ENCODE peak calls at places on chromosome 9, in six cellular contexts. T is hepatic stellate cell, M is GM13976, H is ELR, O is NCI-H345, N is spleen. U is an unnamed sample.
A peak's percentile ranks its signal among the peaks of the same experiment; 100 is the strongest.

GRCh38 chr9:129343119-129343696 is 165.1 kb upstream of the IER5L start:
- DNase-seq in O (no peak), H (no peak), M (no peak), N (no peak), T (no peak), U (no peak)

GRCh38 chr9:85640425-85640824 is 101.3 kb downstream of the AGTPBP1 start:
- DNase-seq in O (no peak), H (no peak), T (no peak), M (no peak), N (no peak), U (no peak)

GRCh38 chr9:133572821-133573361 is 36.3 kb downstream of the FAM163B start:
- DNase-seq in N (no peak), T (no peak), H (no peak), M (no peak), O (no peak), U (no peak)

GRCh38 chr9:36765077-36765390 is 192.3 kb downstream of the MELK start:
- DNase-seq in H (no peak), M (peak; percentile 36), T (no peak), N (no peak), O (no peak), U (no peak)

GRCh38 chr9:119487118-119487827 is 118.0 kb upstream of the BRINP1 start:
- DNase-seq in M (no peak), H (no peak), N (no peak), O (peak; percentile 9), T (no peak), U (no peak)

GRCh38 chr9:123834907-123835562 is 94.9 kb downstream of the DENND1A start:
- DNase-seq in N (no peak), T (peak; percentile 8), H (peak; percentile 56), M (peak; percentile 34), O (no peak), U (no peak)

GRCh38 chr9:115615821-115616665 is 498.1 kb upstream of the TNC start:
- DNase-seq in T (peak; percentile 52), O (no peak), N (no peak), M (no peak), H (peak; percentile 99), U (no peak)

GRCh38 chr9:111008148-111009075 is 29.9 kb downstream of the LPAR1 start:
- DNase-seq in H (peak; percentile 34), N (no peak), T (no peak), O (no peak), M (no peak), U (no peak)

GRCh38 chr9:106333487-106333886 is 529.5 kb upstream of the ZNF462 start:
- DNase-seq in M (no peak), O (peak; percentile 95), T (no peak), H (no peak), N (no peak), U (no peak)

GRCh38 chr9:70044450-70045307 is 1.0 kb downstream of the MAMDC2 start:
- DNase-seq in O (no peak), H (peak; percentile 67), M (no peak), N (no peak), T (no peak), U (no peak)

GRCh38 chr9:96009690-96010477 is 134.4 kb downstream of the ERCC6L2 start:
- DNase-seq in T (no peak), H (no peak), N (no peak), O (no peak), M (peak; percentile 47), U (peak; percentile 61)

GRCh38 chr9:22416692-22417060 is 29.9 kb upstream of the DMRTA1 start:
- DNase-seq in O (no peak), T (no peak), N (no peak), H (peak; percentile 76), M (no peak), U (no peak)

GRCh38 chr9:134895103-134895502 is 14.5 kb downstream of the FCN2 start:
- DNase-seq in N (peak; percentile 12), T (no peak), H (no peak), M (no peak), O (no peak), U (no peak)

GRCh38 chr9:137085918-137086530 is 761 bp upstream of the MAN1B1 start:
- DNase-seq in M (no peak), H (peak; percentile 69), N (peak; percentile 91), T (peak; percentile 51), O (no peak), U (no peak)

GRCh38 chr9:76394896-76395244 is 644 bp upstream of the RFK start:
- DNase-seq in N (no peak), H (peak; percentile 61), O (peak; percentile 69), T (peak; percentile 50), M (peak; percentile 64), U (no peak)

GRCh38 chr9:135604437-135605237 is 34.7 kb downstream of the GLT6D1 start:
- DNase-seq in T (no peak), H (no peak), M (no peak), O (peak; percentile 40), N (peak; percentile 67), U (peak; percentile 26)

GRCh38 chr9:72960446-72960845 is 7.6 kb upstream of the ALDH1A1 start:
- DNase-seq in H (no peak), T (no peak), O (no peak), N (no peak), M (no peak), U (no peak)

GRCh38 chr9:121883281-121884056 is 209.6 kb downstream of the TTLL11 start:
- DNase-seq in T (peak; percentile 57), H (peak; percentile 82), O (no peak), N (no peak), M (no peak), U (no peak)

GRCh38 chr9:114813717-114814418 is 8.0 kb upstream of the TNFSF15 start:
- DNase-seq in N (no peak), H (no peak), O (no peak), M (no peak), T (no peak), U (no peak)

U was measured in CD4-positive, alpha-beta T cell.